ENCODE peak calls at places on chromosomes 2 and 18, in eight cellular contexts. One of them, this sample, is unnamed.

GRCh38 chr2:58700621-58701020 is 459.5 kb upstream of the FANCL start:
- DNase-seq in mesothelial cell of epicardium: no peak
- DNase-seq in keratinocyte: no peak
- DNase-seq in brain microvascular endothelial cell: no peak
- DNase-seq in activated T-helper 1 cell treated with Interleukin-2 at 50 U/mL for 16 hours: no peak
- DNase-seq in KBM-7: no peak
- DNase-seq in M059J: no peak
- DNase-seq in GM06990: no peak
- DNase-seq in this sample: no peak

GRCh38 chr2:3076848-3077735 is 300.5 kb downstream of the EIPR1 start:
- DNase-seq in keratinocyte: no peak
- DNase-seq in mesothelial cell of epicardium: no peak
- DNase-seq in brain microvascular endothelial cell: no peak
- DNase-seq in KBM-7: no peak
- DNase-seq in M059J: no peak
- DNase-seq in GM06990: no peak
- DNase-seq in activated T-helper 1 cell treated with Interleukin-2 at 50 U/mL for 16 hours: no peak
- DNase-seq in this sample: no peak

GRCh38 chr2:179263460-179264237 is 983 bp downstream of the SESTD1 start:
- DNase-seq in M059J: peak
- DNase-seq in brain microvascular endothelial cell: peak
- DNase-seq in KBM-7: peak
- DNase-seq in keratinocyte: no peak
- DNase-seq in activated T-helper 1 cell treated with Interleukin-2 at 50 U/mL for 16 hours: no peak
- DNase-seq in mesothelial cell of epicardium: peak
- DNase-seq in GM06990: peak
- DNase-seq in this sample: peak

GRCh38 chr2:28713582-28714292 is 37.9 kb upstream of the PPP1CB start:
- DNase-seq in GM06990: no peak
- DNase-seq in keratinocyte: peak
- DNase-seq in M059J: peak
- DNase-seq in mesothelial cell of epicardium: no peak
- DNase-seq in brain microvascular endothelial cell: peak
- DNase-seq in KBM-7: no peak
- DNase-seq in activated T-helper 1 cell treated with Interleukin-2 at 50 U/mL for 16 hours: no peak
- DNase-seq in this sample: no peak

GRCh38 chr2:32986480-32986879 is 39.7 kb downstream of the LTBP1 start:
- DNase-seq in M059J: no peak
- DNase-seq in brain microvascular endothelial cell: no peak
- DNase-seq in activated T-helper 1 cell treated with Interleukin-2 at 50 U/mL for 16 hours: no peak
- DNase-seq in KBM-7: no peak
- DNase-seq in keratinocyte: no peak
- DNase-seq in GM06990: no peak
- DNase-seq in mesothelial cell of epicardium: no peak
- DNase-seq in this sample: no peak

GRCh38 chr18:42157420-42157819 is 202.4 kb downstream of the PIK3C3 start:
- DNase-seq in M059J: no peak
- DNase-seq in mesothelial cell of epicardium: no peak
- DNase-seq in brain microvascular endothelial cell: no peak
- DNase-seq in GM06990: no peak
- DNase-seq in KBM-7: no peak
- DNase-seq in activated T-helper 1 cell treated with Interleukin-2 at 50 U/mL for 16 hours: no peak
- DNase-seq in keratinocyte: no peak
- DNase-seq in this sample: no peak

GRCh38 chr2:239871481-239872435 is 153.4 kb downstream of the NDUFA10 start:
- DNase-seq in activated T-helper 1 cell treated with Interleukin-2 at 50 U/mL for 16 hours: no peak
- DNase-seq in KBM-7: no peak
- DNase-seq in keratinocyte: no peak
- DNase-seq in GM06990: no peak
- DNase-seq in M059J: no peak
- DNase-seq in mesothelial cell of epicardium: peak
- DNase-seq in brain microvascular endothelial cell: no peak
- DNase-seq in this sample: no peak

GRCh38 chr18:35688757-35689156 is 107.2 kb downstream of the GALNT1 start:
- DNase-seq in brain microvascular endothelial cell: no peak
- DNase-seq in GM06990: peak
- DNase-seq in keratinocyte: no peak
- DNase-seq in M059J: peak
- DNase-seq in mesothelial cell of epicardium: no peak
- DNase-seq in activated T-helper 1 cell treated with Interleukin-2 at 50 U/mL for 16 hours: no peak
- DNase-seq in KBM-7: no peak
- DNase-seq in this sample: no peak

GRCh38 chr2:154375625-154376020 is 322.9 kb upstream of the KCNJ3 start:
- DNase-seq in brain microvascular endothelial cell: no peak
- DNase-seq in keratinocyte: no peak
- DNase-seq in M059J: peak
- DNase-seq in mesothelial cell of epicardium: no peak
- DNase-seq in activated T-helper 1 cell treated with Interleukin-2 at 50 U/mL for 16 hours: no peak
- DNase-seq in GM06990: no peak
- DNase-seq in KBM-7: peak
- DNase-seq in this sample: peak

GRCh38 chr2:27715318-27716165 is 51.9 kb downstream of the SLC4A1AP start:
- DNase-seq in M059J: peak
- DNase-seq in GM06990: peak
- DNase-seq in activated T-helper 1 cell treated with Interleukin-2 at 50 U/mL for 16 hours: no peak
- DNase-seq in brain microvascular endothelial cell: peak
- DNase-seq in mesothelial cell of epicardium: peak
- DNase-seq in KBM-7: peak
- DNase-seq in keratinocyte: no peak
- DNase-seq in this sample: peak

GRCh38 chr2:195017890-195018289 is 639.1 kb upstream of the SLC39A10 start:
- DNase-seq in mesothelial cell of epicardium: no peak
- DNase-seq in keratinocyte: no peak
- DNase-seq in M059J: no peak
- DNase-seq in GM06990: no peak
- DNase-seq in brain microvascular endothelial cell: no peak
- DNase-seq in activated T-helper 1 cell treated with Interleukin-2 at 50 U/mL for 16 hours: no peak
- DNase-seq in KBM-7: no peak
- DNase-seq in this sample: no peak

GRCh38 chr18:26745288-26745975 is 120.1 kb downstream of the AQP4 start:
- DNase-seq in brain microvascular endothelial cell: no peak
- DNase-seq in M059J: no peak
- DNase-seq in activated T-helper 1 cell treated with Interleukin-2 at 50 U/mL for 16 hours: no peak
- DNase-seq in GM06990: no peak
- DNase-seq in mesothelial cell of epicardium: no peak
- DNase-seq in KBM-7: no peak
- DNase-seq in keratinocyte: no peak
- DNase-seq in this sample: no peak

GRCh38 chr2:98376996-98377395 is 30.7 kb downstream of the CNGA3 start:
- DNase-seq in keratinocyte: no peak
- DNase-seq in M059J: no peak
- DNase-seq in GM06990: no peak
- DNase-seq in activated T-helper 1 cell treated with Interleukin-2 at 50 U/mL for 16 hours: no peak
- DNase-seq in brain microvascular endothelial cell: no peak
- DNase-seq in KBM-7: no peak
- DNase-seq in mesothelial cell of epicardium: no peak
- DNase-seq in this sample: no peak

GRCh38 chr2:191636235-191636543 is 41.7 kb upstream of the NABP1 start:
- DNase-seq in mesothelial cell of epicardium: no peak
- DNase-seq in M059J: peak
- DNase-seq in brain microvascular endothelial cell: peak
- DNase-seq in keratinocyte: no peak
- DNase-seq in GM06990: no peak
- DNase-seq in activated T-helper 1 cell treated with Interleukin-2 at 50 U/mL for 16 hours: no peak
- DNase-seq in KBM-7: no peak
- DNase-seq in this sample: peak

GRCh38 chr2:157439792-157440186 is 4.1 kb downstream of the CYTIP start:
- DNase-seq in activated T-helper 1 cell treated with Interleukin-2 at 50 U/mL for 16 hours: no peak
- DNase-seq in KBM-7: peak
- DNase-seq in M059J: no peak
- DNase-seq in GM06990: no peak
- DNase-seq in brain microvascular endothelial cell: no peak
- DNase-seq in keratinocyte: no peak
- DNase-seq in mesothelial cell of epicardium: no peak
- DNase-seq in this sample: no peak

GRCh38 chr2:200703132-200703925 is 108.4 kb upstream of the BZW1 start:
- DNase-seq in KBM-7: peak
- DNase-seq in GM06990: no peak
- DNase-seq in M059J: peak
- DNase-seq in brain microvascular endothelial cell: peak
- DNase-seq in mesothelial cell of epicardium: no peak
- DNase-seq in keratinocyte: no peak
- DNase-seq in activated T-helper 1 cell treated with Interleukin-2 at 50 U/mL for 16 hours: no peak
- DNase-seq in this sample: peak

GRCh38 chr2:150286730-150287362 is 200.6 kb downstream of the RND3 start:
- DNase-seq in brain microvascular endothelial cell: no peak
- DNase-seq in GM06990: no peak
- DNase-seq in activated T-helper 1 cell treated with Interleukin-2 at 50 U/mL for 16 hours: no peak
- DNase-seq in mesothelial cell of epicardium: no peak
- DNase-seq in M059J: peak
- DNase-seq in KBM-7: no peak
- DNase-seq in keratinocyte: no peak
- DNase-seq in this sample: no peak

GRCh38 chr2:72936669-72937355 is 19.5 kb downstream of the EMX1 start:
- DNase-seq in GM06990: no peak
- DNase-seq in activated T-helper 1 cell treated with Interleukin-2 at 50 U/mL for 16 hours: no peak
- DNase-seq in KBM-7: no peak
- DNase-seq in M059J: no peak
- DNase-seq in mesothelial cell of epicardium: no peak
- DNase-seq in keratinocyte: no peak
- DNase-seq in brain microvascular endothelial cell: no peak
- DNase-seq in this sample: no peak

GRCh38 chr18:55875330-55875933 is 287.4 kb upstream of the TCF4 start:
- DNase-seq in M059J: no peak
- DNase-seq in KBM-7: no peak
- DNase-seq in activated T-helper 1 cell treated with Interleukin-2 at 50 U/mL for 16 hours: no peak
- DNase-seq in keratinocyte: no peak
- DNase-seq in GM06990: no peak
- DNase-seq in brain microvascular endothelial cell: no peak
- DNase-seq in mesothelial cell of epicardium: no peak
- DNase-seq in this sample: no peak

GRCh38 chr2:237669628-237670351 is 42.4 kb downstream of the LRRFIP1 start:
- DNase-seq in M059J: peak
- DNase-seq in mesothelial cell of epicardium: no peak
- DNase-seq in GM06990: peak
- DNase-seq in keratinocyte: no peak
- DNase-seq in activated T-helper 1 cell treated with Interleukin-2 at 50 U/mL for 16 hours: no peak
- DNase-seq in KBM-7: peak
- DNase-seq in brain microvascular endothelial cell: peak
- DNase-seq in this sample: peak

GRCh38 chr2:237701033-237701858 is 73.9 kb downstream of the LRRFIP1 start:
- DNase-seq in activated T-helper 1 cell treated with Interleukin-2 at 50 U/mL for 16 hours: no peak
- DNase-seq in GM06990: no peak
- DNase-seq in mesothelial cell of epicardium: no peak
- DNase-seq in brain microvascular endothelial cell: no peak
- DNase-seq in keratinocyte: no peak
- DNase-seq in M059J: no peak
- DNase-seq in KBM-7: no peak
- DNase-seq in this sample: no peak

This sample was measured in fibroblast of gingiva.